ENCODE peak calls at places on chromosomes 12 and 14, in four cellular contexts. C is CD8-positive, alpha-beta T cell; O is fibroblast of lung; U is CD8-positive, alpha-beta memory T cell. P is an unnamed sample. For H3K9me3, the result is how much of the 10 kb centered on the place peaks cover.

GRCh38 chr12:109544955-109545531 is 28.3 kb downstream of the MMAB start:
- DNase-seq in C (no peak), O (peak), U (peak), P (no peak)

GRCh38 chr12:65171870-65172269 is 2.5 kb downstream of the LEMD3 start:
- DNase-seq in C (no peak), O (peak), U (no peak), P (no peak)

GRCh38 chr14:104700747-104701215 is 11.4 kb downstream of the INF2 start:
- DNase-seq in C (no peak), O (no peak), U (no peak), P (no peak)

GRCh38 chr14:64475585-64476273 is 10.4 kb downstream of the AKAP5 start:
- DNase-seq in C (no peak), O (no peak), U (no peak), P (no peak)

GRCh38 chr12:107539196-107539939 is 146.2 kb upstream of the PWP1 start:
- DNase-seq in C (no peak), O (no peak), U (no peak), P (no peak)

GRCh38 chr12:76259660-76260389 is 88.4 kb downstream of the BBS10 start:
- DNase-seq in C (no peak), O (peak), U (no peak), P (no peak)

GRCh38 chr12:122022393-122023338 is 982 bp downstream of the BCL7A start:
- DNase-seq in C (no peak), O (no peak), U (peak), P (no peak)

GRCh38 chr12:56257491-56258067 is 605 bp downstream of the ANKRD52 start:
- DNase-seq in C (no peak), O (no peak), U (no peak), P (no peak)

GRCh38 chr12:40993158-40993557 is 195.0 kb upstream of the PDZRN4 start:
- DNase-seq in C (no peak), O (no peak), U (no peak), P (no peak)

GRCh38 chr12:57110189-57111045 is 745 bp downstream of the STAT6 start:
- DNase-seq in C (peak), O (peak), U (peak), P (peak)

GRCh38 chr12:109726511-109727038 is 12.9 kb downstream of the FAM222A start:
- DNase-seq in C (no peak), O (no peak), U (no peak), P (no peak)

GRCh38 chr12:64739778-64740177 is 19.4 kb downstream of the GNS start:
- DNase-seq in C (no peak), O (no peak), U (no peak), P (no peak)

GRCh38 chr12:117774986-117775775 is 193.6 kb downstream of the KSR2 start:
- DNase-seq in C (no peak), O (no peak), U (no peak), P (no peak)

GRCh38 chr14:57918791-57919190 is 52.9 kb upstream of the SLC35F4 start:
- DNase-seq in C (no peak), O (no peak), U (no peak), P (no peak)

GRCh38 chr14:63564318-63564717 is 21.1 kb upstream of the PPP2R5E start:
- DNase-seq in C (no peak), O (peak), U (no peak), P (no peak)

GRCh38 chr12:105418232-105418631 is 87.7 kb downstream of the C12orf75 start:
- DNase-seq in C (no peak), O (peak), U (no peak), P (no peak)

GRCh38 chr12:106845910-106846309 is 71.4 kb downstream of the RIC8B start:
- DNase-seq in C (no peak), O (no peak), U (no peak), P (no peak)

GRCh38 chr12:10867381-10867780 is 16.7 kb downstream of the PRH1 start:
- DNase-seq in C (no peak), O (no peak), U (no peak), P (no peak)

GRCh38 chr14:96797943-96798349 is 764 bp downstream of the VRK1 start:
- DNase-seq in C (no peak), O (no peak), U (no peak), P (no peak)

GRCh38 chr14:85531141-85531593 is 1.2 kb downstream of the FLRT2 start:
- DNase-seq in C (no peak), O (peak), U (no peak), P (no peak)

GRCh38 chr14:66624319-66624937 is 116.5 kb downstream of the GPHN start:
- DNase-seq in C (no peak), O (peak), U (no peak), P (no peak)

GRCh38 chr14:66623838-66624237 is 115.9 kb downstream of the GPHN start:
- DNase-seq in C (no peak), O (no peak), U (no peak), P (no peak)

GRCh38 chr14:66619952-66620351 is 112.0 kb downstream of the GPHN start:
- DNase-seq in C (no peak), O (no peak), U (no peak), P (no peak)
- H3K9me3 ChIP-seq in C (under half), O (under half), U (under half), P (under half)

GRCh38 chr14:106823552-106823951 is 1297.2 kb downstream of the TMEM121 start:
- DNase-seq in C (no peak), O (no peak), U (no peak), P (no peak)
- H3K9me3 ChIP-seq in C (under half), O (under half), U (under half), P (under half)

GRCh38 chr12:132926417-132926833 is 29.7 kb downstream of the ZNF605 start:
- DNase-seq in C (no peak), O (no peak), U (no peak), P (no peak)
- H3K9me3 ChIP-seq in C (half or more), O (under half), U (half or more), P (half or more)

DNA sequence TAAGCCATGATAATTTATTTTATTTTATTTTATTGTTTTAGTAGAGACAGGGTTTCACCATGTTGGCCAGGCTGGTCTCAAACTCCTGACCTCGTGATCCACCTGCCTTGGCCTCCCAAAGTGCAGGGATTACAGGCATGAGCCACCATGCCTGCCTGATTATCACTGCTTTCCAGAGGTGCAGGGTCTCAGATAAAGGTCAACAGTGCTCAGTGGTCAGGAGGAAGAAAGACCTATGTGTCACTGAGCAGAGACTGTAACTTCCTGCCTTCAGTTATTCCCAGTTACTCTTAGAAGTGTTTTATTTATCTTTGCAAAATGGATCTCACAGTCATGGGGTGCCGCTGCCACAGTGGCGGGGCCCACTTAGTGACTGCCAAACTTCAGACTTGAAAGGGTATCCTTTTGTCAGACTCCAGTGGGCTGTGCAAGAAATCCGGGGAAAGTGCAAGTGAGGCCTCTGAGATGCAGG is 59.3 kb upstream of the BICD1 start:
- DNase-seq in C (no peak), O (no peak), U (no peak), P (no peak)
- H3K9me3 ChIP-seq in C (under half), O (under half), U (under half), P (under half)

GRCh38 chr14:41865894-41866293 is 259.2 kb downstream of the LRFN5 start:
- DNase-seq in C (no peak), O (no peak), U (no peak), P (no peak)
- H3K9me3 ChIP-seq in C (under half), O (under half), U (under half), P (under half)

DNA sequence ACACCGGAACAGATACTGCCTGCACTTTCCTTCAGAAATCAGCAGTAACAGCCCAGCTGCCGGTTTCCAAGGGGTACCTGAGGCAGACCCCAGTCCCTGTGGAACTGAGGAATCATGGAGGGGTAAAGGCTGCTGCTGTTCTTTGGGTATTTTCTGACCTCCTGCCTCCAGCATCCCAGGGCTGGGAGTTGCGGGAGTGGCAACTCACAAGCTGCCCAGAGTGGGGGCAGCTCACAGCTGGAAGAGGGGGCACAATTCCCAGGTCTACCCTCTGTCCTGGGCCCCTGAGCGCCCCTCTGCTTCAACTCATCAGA is 9.6 kb downstream of the ZNF605 start:
- DNase-seq in C (no peak), O (no peak), U (no peak), P (no peak)
- H3K9me3 ChIP-seq in C (under half), O (under half), U (under half), P (under half)

DNA sequence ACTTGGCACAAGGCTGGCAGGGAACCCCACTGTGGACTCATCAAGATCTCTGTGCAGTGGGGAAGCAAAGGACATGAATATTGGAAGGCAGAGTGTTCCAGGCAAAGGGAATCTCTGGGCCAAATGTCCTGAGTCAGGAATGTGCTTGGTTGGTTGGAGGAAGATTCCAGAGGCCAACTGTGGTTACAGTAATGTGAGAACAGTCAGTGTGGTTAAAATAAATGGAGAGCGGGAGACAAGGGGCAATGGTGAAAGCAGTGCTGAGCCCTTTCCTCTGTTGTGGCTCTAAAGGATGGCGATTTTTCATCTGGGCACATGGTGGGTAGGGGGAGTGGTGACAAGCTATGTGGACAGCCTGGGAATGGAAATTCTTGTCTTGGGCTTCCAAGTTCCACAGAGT is 948.1 kb downstream of the BCL11B start:
- DNase-seq in C (no peak), O (no peak), U (no peak), P (no peak)
- H3K9me3 ChIP-seq in C (under half), O (under half), U (under half), P (under half)

P was measured in T-helper 17 cell.